ENCODE peak calls at places on chromosomes 1 and 21, in four cellular contexts. Q, I, N and H are unnamed samples.
A peak's percentile ranks its signal among the peaks of the same experiment; 100 is the strongest.

GRCh38 chr1:153612111-153612754 is 704 bp downstream of the S100A16 start:
- DNase-seq in I (no peak), Q (no peak), N (no peak), H (peak; percentile 55)

GRCh38 chr21:45747802-45748445 is 104.4 kb downstream of the PCBP3 start:
- DNase-seq in N (no peak), I (no peak), Q (peak; percentile 52), H (no peak)

GRCh38 chr1:197464039-197464438 is 196.0 kb downstream of the CRB1 start:
- DNase-seq in Q (no peak), I (no peak), N (no peak), H (no peak)

GRCh38 chr1:232376632-232377493 is 253.1 kb downstream of the SIPA1L2 start:
- DNase-seq in N (no peak), Q (no peak), I (no peak), H (no peak)

GRCh38 chr1:45753248-45754037 is 3.0 kb upstream of the IPP start:
- DNase-seq in N (no peak), I (no peak), Q (no peak), H (no peak)

GRCh38 chr1:225919906-225920305 is 4.1 kb downstream of the PYCR2 start:
- DNase-seq in I (peak; percentile 77), N (no peak), Q (no peak), H (peak; percentile 85)

GRCh38 chr1:15765495-15766194 is 7.0 kb downstream of the FBLIM1 start:
- DNase-seq in Q (no peak), N (no peak), I (no peak), H (peak; percentile 71)

GRCh38 chr1:9687120-9687875 is 35.8 kb downstream of the PIK3CD start:
- DNase-seq in Q (peak; percentile 60), N (peak; percentile 60), I (no peak), H (peak; percentile 77)

GRCh38 chr1:34296059-34296458 is 119.4 kb downstream of the C1orf94 start:
- DNase-seq in I (no peak), N (no peak), Q (no peak), H (no peak)

GRCh38 chr1:216461466-216461865 is 38.2 kb upstream of the USH2A start:
- DNase-seq in Q (no peak), N (no peak), I (no peak), H (no peak)

GRCh38 chr1:212366901-212367300 is 47.8 kb downstream of the PACC1 start:
- DNase-seq in I (no peak), Q (no peak), N (no peak), H (no peak)

GRCh38 chr1:202599669-202600431 is 110.4 kb downstream of the SYT2 start:
- DNase-seq in N (no peak), I (peak; percentile 77), Q (peak; percentile 41), H (no peak)

GRCh38 chr1:227779651-227780050 is 35.8 kb upstream of the PRSS38 start:
- DNase-seq in I (peak; percentile 30), N (no peak), Q (no peak), H (no peak)

GRCh38 chr1:99465176-99465900 is 180.6 kb upstream of the PALMD start:
- DNase-seq in I (no peak), Q (peak; percentile 93), N (no peak), H (no peak)

GRCh38 chr21:43882952-43883492 is 18.0 kb downstream of the AGPAT3 start:
- DNase-seq in I (no peak), Q (no peak), N (no peak), H (no peak)

GRCh38 chr1:6914646-6915178 is 129.5 kb downstream of the CAMTA1 start:
- DNase-seq in Q (no peak), N (no peak), I (no peak), H (no peak)

GRCh38 chr21:34029724-34030528 is 43.5 kb upstream of the MRPS6 start:
- DNase-seq in I (no peak), N (peak; percentile 10), Q (peak; percentile 48), H (no peak)

GRCh38 chr1:38183094-38183493 is 136.5 kb upstream of the POU3F1 start:
- DNase-seq in Q (no peak), N (no peak), I (no peak), H (no peak)